ENCODE peak calls at places on chromosomes 2 and 18, in seven cellular contexts. Z is NCI-H1436, U is GM20000, G is dermis microvascular lymphatic vessel endothelial cell, W is ovary, P is lower lobe of right lung, F is fibroblast of the aortic adventitia. N is an unnamed sample.

GRCh38 chr2:66696856-66697255 is 261.9 kb downstream of the MEIS1 start:
- DNase-seq in P (no peak), F (peak), G (no peak), Z (no peak), U (no peak), W (no peak), N (no peak)

GRCh38 chr2:109173311-109174171 is 44.5 kb downstream of the SH3RF3 start:
- DNase-seq in Z (no peak), U (no peak), W (peak), G (peak), F (peak), P (no peak), N (no peak)

GRCh38 chr2:127052068-127052770 is 54.7 kb downstream of the BIN1 start:
- DNase-seq in G (no peak), F (no peak), U (no peak), W (peak), Z (no peak), P (peak), N (no peak)

GRCh38 chr2:111071480-111072143 is 49.1 kb upstream of the BCL2L11 start:
- DNase-seq in U (no peak), F (peak), G (peak), Z (no peak), W (no peak), P (no peak), N (peak)

GRCh38 chr2:105540642-105541041 is 141.8 kb upstream of the FHL2 start:
- DNase-seq in F (no peak), G (peak), U (no peak), P (no peak), W (no peak), Z (no peak), N (no peak)

GRCh38 chr18:47251289-47252120 is at the start of gene SKOR2:
- DNase-seq in G (no peak), Z (peak), F (no peak), U (no peak), P (no peak), W (no peak), N (no peak)

GRCh38 chr2:237568121-237568660 is 1.8 kb downstream of the PRLH start:
- DNase-seq in P (no peak), Z (no peak), U (no peak), W (no peak), G (no peak), F (no peak), N (no peak)

GRCh38 chr2:238883315-238884004 is 35.6 kb downstream of the TWIST2 start:
- DNase-seq in G (no peak), Z (no peak), P (no peak), U (no peak), F (no peak), W (no peak), N (no peak)

GRCh38 chr2:61928816-61929471 is 23.5 kb downstream of the COMMD1 start:
- DNase-seq in P (no peak), U (no peak), F (peak), Z (no peak), W (no peak), G (no peak), N (no peak)

GRCh38 chr2:239866778-239867177 is 158.4 kb downstream of the NDUFA10 start:
- DNase-seq in P (no peak), U (no peak), F (no peak), G (no peak), W (no peak), Z (no peak), N (no peak)

GRCh38 chr2:239806758-239807434 is 218.2 kb downstream of the NDUFA10 start:
- DNase-seq in P (no peak), Z (no peak), G (no peak), U (no peak), W (no peak), F (no peak), N (no peak)

GRCh38 chr2:30444283-30444682 is 2.8 kb upstream of the LCLAT1 start:
- DNase-seq in F (peak), G (no peak), P (no peak), U (no peak), Z (no peak), W (no peak), N (no peak)

GRCh38 chr2:43225093-43225787 is 1.2 kb downstream of the ZFP36L2 start:
- DNase-seq in W (peak), P (peak), U (peak), G (peak), Z (no peak), F (peak), N (peak)

GRCh38 chr2:25293958-25294513 is 47.7 kb downstream of the DNMT3A start:
- DNase-seq in P (no peak), F (no peak), U (no peak), Z (no peak), W (no peak), G (no peak), N (no peak)

GRCh38 chr18:49243391-49243790 is 217.1 kb downstream of the DYM start:
- DNase-seq in F (no peak), P (no peak), W (no peak), G (no peak), U (no peak), Z (no peak), N (no peak)

GRCh38 chr2:189466656-189467055 is 25.4 kb downstream of the WDR75 start:
- DNase-seq in F (peak), U (no peak), W (no peak), G (peak), Z (no peak), P (no peak), N (peak)

GRCh38 chr2:86518498-86518897 is 44.7 kb downstream of the CHMP3 start:
- DNase-seq in Z (no peak), G (peak), P (no peak), W (no peak), U (no peak), F (peak), N (peak)

GRCh38 chr2:241762321-241762932 is 14.2 kb upstream of the GAL3ST2 start:
- DNase-seq in U (no peak), F (no peak), Z (no peak), G (no peak), W (no peak), P (no peak), N (peak)

GRCh38 chr2:71851094-71851755 is 296.4 kb downstream of the CYP26B1 start:
- DNase-seq in U (no peak), F (peak), G (no peak), Z (no peak), P (no peak), W (no peak), N (no peak)

GRCh38 chr18:35028556-35028955 is 12.7 kb upstream of the MAPRE2 start:
- DNase-seq in Z (no peak), W (no peak), U (no peak), G (no peak), F (peak), P (no peak), N (no peak)

GRCh38 chr18:22470141-22470510 is 52.4 kb upstream of the CTAGE1 start:
- DNase-seq in U (no peak), G (peak), P (no peak), Z (no peak), F (no peak), W (no peak), N (no peak)

GRCh38 chr2:235468978-235469694 is 24.7 kb upstream of the AGAP1 start:
- DNase-seq in G (peak), W (no peak), U (no peak), P (no peak), Z (no peak), F (peak), N (peak)

GRCh38 chr2:134320930-134321329 is 67.1 kb downstream of the MGAT5 start:
- DNase-seq in F (no peak), G (no peak), P (no peak), W (no peak), Z (no peak), U (no peak), N (no peak)

GRCh38 chr2:237345891-237346640 is 67.9 kb downstream of the COL6A3 start:
- DNase-seq in P (no peak), U (no peak), Z (peak), F (peak), W (no peak), G (no peak), N (peak)

GRCh38 chr2:56589820-56590219 is 406.0 kb downstream of the CCDC85A start:
- DNase-seq in W (no peak), F (no peak), P (no peak), G (no peak), Z (no peak), U (no peak), N (no peak)

GRCh38 chr2:54519841-54520459 is 63.8 kb downstream of the SPTBN1 start:
- DNase-seq in G (no peak), F (no peak), Z (no peak), U (no peak), W (no peak), P (no peak), N (no peak)

GRCh38 chr2:205747827-205748386 is 65.6 kb downstream of the NRP2 start:
- DNase-seq in F (no peak), U (no peak), W (no peak), Z (no peak), P (no peak), G (no peak), N (peak)

GRCh38 chr2:20129320-20130274 is 78.2 kb upstream of the LAPTM4A start:
- DNase-seq in Z (no peak), P (no peak), G (no peak), W (no peak), F (no peak), U (no peak), N (no peak)

GRCh38 chr2:96251721-96252292 is 14.0 kb downstream of the TMEM127 start:
- DNase-seq in F (peak), Z (no peak), P (no peak), W (no peak), U (no peak), G (peak), N (peak)

GRCh38 chr18:58779514-58779913 is 85.2 kb upstream of the ZNF532 start:
- DNase-seq in U (no peak), W (no peak), P (no peak), Z (no peak), G (no peak), F (no peak), N (no peak)

GRCh38 chr18:13574761-13575160 is 151.6 kb downstream of the FAM210A start:
- DNase-seq in W (no peak), Z (no peak), G (no peak), U (no peak), P (no peak), F (no peak), N (no peak)